ENCODE peak calls at places on chromosomes 4 and X, in seven cellular contexts. One of them, this sample, is unnamed.

GRCh38 chr4:182219400-182219799 is 23.8 kb upstream of the TENM3 start:
- DNase-seq in ELF-1: peak
- DNase-seq in T-cell: no peak
- DNase-seq in NCI-H2081: no peak
- DNase-seq in sciatic nerve: no peak
- DNase-seq in HEK293T: no peak
- DNase-seq in H4: peak
- DNase-seq in this sample: no peak

GRCh38 chrX:10597871-10598270 is 22.5 kb downstream of the MID1 start:
- DNase-seq in sciatic nerve: no peak
- DNase-seq in NCI-H2081: peak
- DNase-seq in H4: peak
- DNase-seq in ELF-1: peak
- DNase-seq in T-cell: no peak
- DNase-seq in HEK293T: peak
- DNase-seq in this sample: no peak

GRCh38 chrX:11678174-11678573 is 12.5 kb upstream of the ARHGAP6 start:
- DNase-seq in NCI-H2081: no peak
- DNase-seq in T-cell: no peak
- DNase-seq in HEK293T: no peak
- DNase-seq in sciatic nerve: no peak
- DNase-seq in ELF-1: no peak
- DNase-seq in H4: no peak
- DNase-seq in this sample: no peak

GRCh38 chr4:1775731-1776500 is 17.2 kb upstream of the FGFR3 start:
- DNase-seq in T-cell: no peak
- DNase-seq in H4: no peak
- DNase-seq in HEK293T: no peak
- DNase-seq in NCI-H2081: no peak
- DNase-seq in ELF-1: peak
- DNase-seq in sciatic nerve: no peak
- DNase-seq in this sample: no peak

GRCh38 chrX:15816886-15817285 is 26.6 kb downstream of the ZRSR2 start:
- DNase-seq in sciatic nerve: no peak
- DNase-seq in HEK293T: no peak
- DNase-seq in H4: peak
- DNase-seq in NCI-H2081: no peak
- DNase-seq in T-cell: peak
- DNase-seq in ELF-1: peak
- DNase-seq in this sample: peak

GRCh38 chrX:14267224-14267623 is 237.5 kb upstream of the GEMIN8 start:
- DNase-seq in ELF-1: no peak
- DNase-seq in HEK293T: no peak
- DNase-seq in sciatic nerve: no peak
- DNase-seq in NCI-H2081: no peak
- DNase-seq in T-cell: no peak
- DNase-seq in H4: no peak
- DNase-seq in this sample: no peak

GRCh38 chr4:112058433-112058832 is 86.8 kb upstream of the FAM241A start:
- DNase-seq in HEK293T: no peak
- DNase-seq in T-cell: no peak
- DNase-seq in NCI-H2081: no peak
- DNase-seq in H4: no peak
- DNase-seq in sciatic nerve: no peak
- DNase-seq in ELF-1: no peak
- DNase-seq in this sample: no peak

GRCh38 chr4:186137193-186137792 is 32.8 kb downstream of the FAM149A start:
- DNase-seq in ELF-1: no peak
- DNase-seq in sciatic nerve: no peak
- DNase-seq in T-cell: no peak
- DNase-seq in HEK293T: peak
- DNase-seq in NCI-H2081: no peak
- DNase-seq in H4: peak
- DNase-seq in this sample: no peak

GRCh38 chrX:13239272-13239671 is 80.6 kb downstream of the ATXN3L start:
- DNase-seq in sciatic nerve: no peak
- DNase-seq in HEK293T: no peak
- DNase-seq in T-cell: no peak
- DNase-seq in H4: no peak
- DNase-seq in NCI-H2081: no peak
- DNase-seq in ELF-1: no peak
- DNase-seq in this sample: no peak

GRCh38 chrX:38968344-38968743 is 167.1 kb downstream of the MID1IP1 start:
- DNase-seq in sciatic nerve: no peak
- DNase-seq in H4: no peak
- DNase-seq in T-cell: no peak
- DNase-seq in ELF-1: no peak
- DNase-seq in HEK293T: no peak
- DNase-seq in NCI-H2081: no peak
- DNase-seq in this sample: no peak

GRCh38 chrX:51894697-51895336 is 1.4 kb downstream of the MAGED1 start:
- DNase-seq in H4: peak
- DNase-seq in sciatic nerve: no peak
- DNase-seq in NCI-H2081: peak
- DNase-seq in HEK293T: peak
- DNase-seq in ELF-1: peak
- DNase-seq in T-cell: no peak
- DNase-seq in this sample: no peak

GRCh38 chr4:24912252-24913098 is at the start of gene CCDC149:
- DNase-seq in T-cell: no peak
- DNase-seq in HEK293T: no peak
- DNase-seq in NCI-H2081: peak
- DNase-seq in sciatic nerve: peak
- DNase-seq in ELF-1: peak
- DNase-seq in H4: peak
- DNase-seq in this sample: no peak

GRCh38 chr4:127533028-127533700 is 99.6 kb upstream of the INTU start:
- DNase-seq in ELF-1: no peak
- DNase-seq in HEK293T: no peak
- DNase-seq in sciatic nerve: peak
- DNase-seq in T-cell: no peak
- DNase-seq in NCI-H2081: no peak
- DNase-seq in H4: no peak
- DNase-seq in this sample: no peak

GRCh38 chrX:149152941-149153340 is 352.2 kb downstream of the IDS start:
- DNase-seq in ELF-1: no peak
- DNase-seq in sciatic nerve: no peak
- DNase-seq in HEK293T: no peak
- DNase-seq in NCI-H2081: no peak
- DNase-seq in H4: no peak
- DNase-seq in T-cell: no peak
- DNase-seq in this sample: no peak

GRCh38 chr4:186651624-186652023 is 72.0 kb downstream of the FAT1 start:
- DNase-seq in HEK293T: peak
- DNase-seq in sciatic nerve: peak
- DNase-seq in ELF-1: no peak
- DNase-seq in H4: no peak
- DNase-seq in NCI-H2081: peak
- DNase-seq in T-cell: no peak
- DNase-seq in this sample: no peak

GRCh38 chrX:129984196-129984962 is 1.9 kb downstream of the BCORL1 start:
- DNase-seq in HEK293T: peak
- DNase-seq in H4: no peak
- DNase-seq in ELF-1: peak
- DNase-seq in NCI-H2081: no peak
- DNase-seq in sciatic nerve: peak
- DNase-seq in T-cell: no peak
- DNase-seq in this sample: peak

GRCh38 chr4:19728773-19729172 is 522.9 kb upstream of the SLIT2 start:
- DNase-seq in H4: no peak
- DNase-seq in T-cell: no peak
- DNase-seq in sciatic nerve: no peak
- DNase-seq in ELF-1: no peak
- DNase-seq in HEK293T: no peak
- DNase-seq in NCI-H2081: no peak
- DNase-seq in this sample: no peak

GRCh38 chr4:4470208-4470607 is 71.6 kb downstream of the STX18 start:
- DNase-seq in ELF-1: no peak
- DNase-seq in NCI-H2081: no peak
- DNase-seq in HEK293T: no peak
- DNase-seq in T-cell: no peak
- DNase-seq in sciatic nerve: no peak
- DNase-seq in H4: no peak
- DNase-seq in this sample: no peak

GRCh38 chrX:57177070-57177469 is 39.9 kb upstream of the SPIN2A start:
- DNase-seq in ELF-1: peak
- DNase-seq in NCI-H2081: no peak
- DNase-seq in H4: no peak
- DNase-seq in HEK293T: no peak
- DNase-seq in T-cell: no peak
- DNase-seq in sciatic nerve: no peak
- DNase-seq in this sample: no peak

GRCh38 chrX:45621356-45622041 is 420.8 kb upstream of the DIPK2B start:
- DNase-seq in H4: peak
- DNase-seq in T-cell: no peak
- DNase-seq in NCI-H2081: no peak
- DNase-seq in sciatic nerve: no peak
- DNase-seq in ELF-1: no peak
- DNase-seq in HEK293T: no peak
- DNase-seq in this sample: no peak

GRCh38 chr4:76962406-76963135 is 13.0 kb downstream of the SEPTIN11 start:
- DNase-seq in sciatic nerve: no peak
- DNase-seq in T-cell: no peak
- DNase-seq in H4: no peak
- DNase-seq in HEK293T: no peak
- DNase-seq in ELF-1: no peak
- DNase-seq in NCI-H2081: no peak
- DNase-seq in this sample: no peak

GRCh38 chr4:180059216-180059881 is 2183.9 kb upstream of the TENM3 start:
- DNase-seq in T-cell: no peak
- DNase-seq in ELF-1: peak
- DNase-seq in HEK293T: peak
- DNase-seq in sciatic nerve: no peak
- DNase-seq in NCI-H2081: peak
- DNase-seq in H4: no peak
- DNase-seq in this sample: no peak

GRCh38 chr4:88866862-88867550 is 169.4 kb upstream of the NAP1L5 start:
- DNase-seq in T-cell: no peak
- DNase-seq in H4: no peak
- DNase-seq in sciatic nerve: no peak
- DNase-seq in ELF-1: no peak
- DNase-seq in NCI-H2081: no peak
- DNase-seq in HEK293T: no peak
- DNase-seq in this sample: no peak